ENCODE peak calls at places on chromosomes 3 and 15, in eight cellular contexts. G is H7, U is fibroblast of mammary gland, J is activated gamma-delta T cell, K is hepatic stellate cell, X is posterior cingulate gyrus, M is MCF 10A, Q is ELF-1. H is an unnamed sample.

GRCh38 chr15:88083828-88084760 is 172.4 kb downstream of the NTRK3 start:
- DNase-seq in G (no peak), U (peak; percentile 42), J (no peak), K (no peak), X (no peak), M (no peak), Q (no peak), H (no peak)

GRCh38 chr3:33687406-33688010 is 30.5 kb downstream of the CLASP2 start:
- DNase-seq in G (no peak), U (peak; percentile 36), J (no peak), K (peak; percentile 42), X (no peak), M (peak; percentile 44), Q (no peak), H (no peak)

GRCh38 chr3:184761120-184761841 is 49.4 kb upstream of the MAGEF1 start:
- DNase-seq in G (no peak), U (peak; percentile 85), J (no peak), K (peak; percentile 68), X (no peak), M (no peak), Q (no peak), H (peak; percentile 55)

GRCh38 chr3:184609861-184610365 is 48.3 kb downstream of the EPHB3 start:
- DNase-seq in G (no peak), U (no peak), J (no peak), K (no peak), X (peak; percentile 39), M (no peak), Q (no peak), H (no peak)

GRCh38 chr15:32918481-32919026 is 200.8 kb downstream of the GREM1 start:
- DNase-seq in G (no peak), U (no peak), J (no peak), K (no peak), X (no peak), M (no peak), Q (peak; percentile 76), H (no peak)

GRCh38 chr15:31489801-31490646 is 163.4 kb downstream of the KLF13 start:
- DNase-seq in G (peak; percentile 83), U (peak; percentile 68), J (no peak), K (peak; percentile 85), X (peak; percentile 79), M (peak; percentile 72), Q (peak; percentile 66), H (no peak)

GRCh38 chr3:64502284-64502683 is 185.5 kb downstream of the ADAMTS9 start:
- DNase-seq in G (no peak), U (peak; percentile 57), J (no peak), K (no peak), X (no peak), M (peak; percentile 33), Q (no peak), H (no peak)

GRCh38 chr15:96363692-96364091 is 33.2 kb downstream of the NR2F2 start:
- DNase-seq in G (peak; percentile 22), U (no peak), J (no peak), K (no peak), X (no peak), M (no peak), Q (no peak), H (no peak)

GRCh38 chr3:149004622-149005021 is 13.3 kb downstream of the GYG1 start:
- DNase-seq in G (no peak), U (peak; percentile 72), J (no peak), K (no peak), X (no peak), M (peak; percentile 31), Q (no peak), H (no peak)

GRCh38 chr15:78421241-78421994 is 16.6 kb upstream of the IREB2 start:
- DNase-seq in G (no peak), U (no peak), J (no peak), K (no peak), X (no peak), M (no peak), Q (no peak), H (no peak)

GRCh38 chr15:81813215-81813614 is 232.6 kb downstream of the MEX3B start:
- DNase-seq in G (peak; percentile 52), U (no peak), J (no peak), K (no peak), X (no peak), M (peak; percentile 39), Q (peak; percentile 49), H (no peak)

GRCh38 chr3:126983653-126984390 is 907 bp downstream of the PLXNA1 start:
- DNase-seq in G (peak; percentile 97), U (no peak), J (peak; percentile 21), K (peak; percentile 60), X (peak; percentile 74), M (peak; percentile 34), Q (peak; percentile 58), H (no peak)

GRCh38 chr15:39403674-39404117 is 177.2 kb upstream of the THBS1 start:
- DNase-seq in G (no peak), U (peak; percentile 68), J (no peak), K (peak; percentile 22), X (no peak), M (peak; percentile 61), Q (no peak), H (no peak)

H was measured in NCI-H446.